ENCODE peak calls at places on chromosomes 5 and 9, in six cellular contexts. D, A, K, O, Z and H are unnamed samples.

GRCh38 chr9:20664501-20664900 is 19.6 kb upstream of the FOCAD start:
- DNase-seq in D (no peak), A (no peak), K (no peak), O (no peak), Z (no peak), H (no peak)

GRCh38 chr9:99868845-99869244 is 37.6 kb upstream of the STX17 start:
- DNase-seq in D (peak), A (no peak), K (no peak), O (peak), Z (no peak), H (no peak)

GRCh38 chr5:37174928-37175327 is 74.2 kb downstream of the CPLANE1 start:
- DNase-seq in D (no peak), A (no peak), K (no peak), O (no peak), Z (no peak), H (no peak)

GRCh38 chr5:165328856-165329255 is 1823.4 kb downstream of the MAT2B start:
- DNase-seq in D (no peak), A (no peak), K (no peak), O (no peak), Z (no peak), H (no peak)

GRCh38 chr5:160298189-160298588 is 14.2 kb downstream of the CCNJL start:
- DNase-seq in D (no peak), A (no peak), K (no peak), O (no peak), Z (no peak), H (no peak)

GRCh38 chr5:157689942-157690689 is 18.8 kb downstream of the C5orf52 start:
- DNase-seq in D (no peak), A (no peak), K (peak), O (no peak), Z (no peak), H (no peak)

GRCh38 chr9:131266301-131267229 is 9.7 kb downstream of the FAM78A start:
- DNase-seq in D (no peak), A (peak), K (no peak), O (no peak), Z (no peak), H (no peak)

GRCh38 chr5:33631786-33632185 is 191.0 kb downstream of the TARS1 start:
- DNase-seq in D (peak), A (no peak), K (no peak), O (peak), Z (no peak), H (peak)

GRCh38 chr5:134592141-134592746 is 40.4 kb downstream of the SAR1B start:
- DNase-seq in D (no peak), A (no peak), K (peak), O (no peak), Z (no peak), H (no peak)

GRCh38 chr5:318931-319601 is 2.4 kb upstream of the AHRR start:
- DNase-seq in D (no peak), A (no peak), K (no peak), O (no peak), Z (peak), H (no peak)

GRCh38 chr9:76846307-76846706 is 59.6 kb downstream of the PRUNE2 start:
- DNase-seq in D (no peak), A (no peak), K (no peak), O (no peak), Z (no peak), H (no peak)

GRCh38 chr5:109759304-109759703 is 69.6 kb downstream of the MAN2A1 start:
- DNase-seq in D (no peak), A (no peak), K (no peak), O (no peak), Z (no peak), H (no peak)

GRCh38 chr5:1657161-1657741 is 133.5 kb upstream of the LPCAT1 start:
- DNase-seq in D (no peak), A (no peak), K (no peak), O (no peak), Z (no peak), H (no peak)

GRCh38 chr5:88683506-88684135 is 199.4 kb downstream of the MEF2C start:
- DNase-seq in D (no peak), A (peak), K (peak), O (no peak), Z (peak), H (no peak)

GRCh38 chr5:26121343-26121742 is 917.0 kb downstream of the CDH9 start:
- DNase-seq in D (no peak), A (no peak), K (no peak), O (no peak), Z (peak), H (no peak)

GRCh38 chr5:139422307-139422893 is 16.9 kb downstream of the DNAJC18 start:
- DNase-seq in D (peak), A (peak), K (peak), O (no peak), Z (peak), H (no peak)

GRCh38 chr9:71506821-71507220 is 261.5 kb downstream of the CEMIP2 start:
- DNase-seq in D (no peak), A (no peak), K (no peak), O (no peak), Z (no peak), H (no peak)

GRCh38 chr5:134506054-134507039 is 19.1 kb upstream of the JADE2 start:
- DNase-seq in D (no peak), A (peak), K (peak), O (no peak), Z (peak), H (no peak)

GRCh38 chr9:15289590-15289989 is 17.4 kb downstream of the TTC39B start:
- DNase-seq in D (no peak), A (no peak), K (peak), O (no peak), Z (no peak), H (no peak)

DNA sequence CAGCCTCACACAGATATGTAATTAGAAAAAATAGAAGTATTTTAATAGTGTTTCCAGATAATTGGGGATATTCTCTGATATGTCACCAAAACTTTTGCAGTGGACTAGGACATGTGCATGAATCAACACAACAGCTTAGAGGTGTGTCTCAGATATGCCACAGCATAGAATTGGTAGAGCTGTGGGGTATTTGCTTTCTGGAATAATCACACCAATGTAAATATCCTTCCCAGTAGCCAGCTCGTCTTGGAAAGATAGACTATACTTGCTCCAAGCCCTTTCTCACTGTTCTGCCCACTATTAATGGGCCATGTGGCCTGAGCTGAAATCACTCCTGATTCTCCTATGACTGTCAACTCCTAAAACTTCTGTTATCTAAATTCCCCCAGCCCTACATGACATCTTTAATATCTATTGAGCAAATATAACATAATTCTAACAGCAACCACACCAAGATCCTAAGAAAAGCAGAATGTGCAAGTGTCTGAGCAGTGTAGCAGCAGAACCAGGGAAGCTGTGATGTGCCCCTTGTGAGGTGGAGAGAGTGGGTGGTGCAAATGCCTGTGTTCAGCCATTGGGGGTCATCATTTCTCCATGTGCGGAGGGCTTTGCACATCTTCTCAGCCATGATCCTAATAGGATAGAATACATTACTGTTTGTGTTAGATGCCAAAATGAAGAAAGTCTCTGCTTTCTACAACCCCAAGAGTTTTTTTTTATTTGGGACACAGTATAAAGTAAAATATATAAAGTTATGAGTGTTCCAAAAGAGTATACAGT is 65.0 kb downstream of the MELK start:
- DNase-seq in D (no peak), A (no peak), K (no peak), O (no peak), Z (no peak), H (no peak)
- TF ChIP-seq TAF1 in D (no peak), A (no peak), K (no peak), O (no peak), Z (no peak), H (no peak)

GRCh38 chr5:2912741-2913140 is 161.3 kb upstream of the IRX2 start:
- DNase-seq in D (no peak), A (no peak), K (peak), O (no peak), Z (no peak), H (no peak)

GRCh38 chr5:2910401-2911175 is 159.1 kb upstream of the IRX2 start:
- DNase-seq in D (no peak), A (no peak), K (peak), O (no peak), Z (no peak), H (no peak)

GRCh38 chr5:2914991-2915484 is 163.6 kb upstream of the IRX2 start:
- DNase-seq in D (no peak), A (no peak), K (peak), O (no peak), Z (no peak), H (no peak)

GRCh38 chr5:2914022-2914661 is 162.7 kb upstream of the IRX2 start:
- DNase-seq in D (no peak), A (no peak), K (peak), O (no peak), Z (no peak), H (no peak)

DNA sequence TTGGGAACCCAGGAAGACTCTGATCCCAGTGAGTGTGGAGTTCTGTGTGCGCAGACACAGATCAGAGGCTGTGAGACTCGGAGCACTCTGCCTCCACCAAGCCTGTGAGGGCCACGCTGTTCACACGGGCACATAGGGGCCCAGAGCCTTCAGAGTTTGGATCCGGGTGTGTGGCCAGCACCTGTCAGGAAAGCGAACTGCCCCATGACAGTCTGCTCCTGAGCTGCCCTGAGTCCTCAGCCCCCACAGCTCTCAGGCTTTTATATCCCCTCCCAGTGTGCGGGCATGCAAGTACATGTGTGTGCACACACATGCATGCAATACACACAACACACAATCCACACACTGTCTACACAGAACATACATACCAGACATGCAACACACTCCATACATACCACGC is 161.8 kb upstream of the IRX2 start:
- DNase-seq in D (no peak), A (no peak), K (peak), O (no peak), Z (no peak), H (no peak)
- TF ChIP-seq POLR2A in D (no peak), A (no peak), K (no peak), O (no peak), Z (no peak), H (no peak)

DNA sequence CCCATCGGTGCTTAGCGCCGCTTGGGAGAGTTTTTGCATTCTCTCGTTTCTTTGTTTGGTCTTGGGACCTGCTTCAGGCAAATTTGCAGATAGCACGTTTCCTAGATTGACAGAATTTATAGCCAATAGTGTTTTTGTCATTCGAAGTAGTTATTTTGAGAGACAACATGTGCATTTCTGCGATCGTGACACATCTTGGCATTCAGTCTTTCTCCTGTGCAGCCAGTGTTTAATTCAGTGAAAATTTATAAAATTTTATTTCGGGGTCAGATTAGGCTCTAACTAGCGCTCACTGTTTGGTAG is 830 bp downstream of the PRRC1 start:
- DNase-seq in D (peak), A (no peak), K (no peak), O (peak), Z (no peak), H (no peak)
- TF ChIP-seq TAF1 in D (no peak), A (no peak), K (no peak), O (no peak), Z (no peak), H (no peak)

GRCh38 chr9:75084081-75084672 is 3.8 kb downstream of the NMRK1 start:
- DNase-seq in D (no peak), A (no peak), K (no peak), O (no peak), Z (peak), H (no peak)

GRCh38 chr9:75086443-75087278 is 1.3 kb downstream of the NMRK1 start:
- DNase-seq in D (no peak), A (no peak), K (no peak), O (no peak), Z (peak), H (no peak)

GRCh38 chr9:75087279-75087823 is 604 bp downstream of the NMRK1 start:
- DNase-seq in D (no peak), A (no peak), K (no peak), O (peak), Z (peak), H (no peak)

GRCh38 chr9:75085640-75086039 is 2.3 kb downstream of the NMRK1 start:
- DNase-seq in D (no peak), A (no peak), K (no peak), O (no peak), Z (no peak), H (no peak)

DNA sequence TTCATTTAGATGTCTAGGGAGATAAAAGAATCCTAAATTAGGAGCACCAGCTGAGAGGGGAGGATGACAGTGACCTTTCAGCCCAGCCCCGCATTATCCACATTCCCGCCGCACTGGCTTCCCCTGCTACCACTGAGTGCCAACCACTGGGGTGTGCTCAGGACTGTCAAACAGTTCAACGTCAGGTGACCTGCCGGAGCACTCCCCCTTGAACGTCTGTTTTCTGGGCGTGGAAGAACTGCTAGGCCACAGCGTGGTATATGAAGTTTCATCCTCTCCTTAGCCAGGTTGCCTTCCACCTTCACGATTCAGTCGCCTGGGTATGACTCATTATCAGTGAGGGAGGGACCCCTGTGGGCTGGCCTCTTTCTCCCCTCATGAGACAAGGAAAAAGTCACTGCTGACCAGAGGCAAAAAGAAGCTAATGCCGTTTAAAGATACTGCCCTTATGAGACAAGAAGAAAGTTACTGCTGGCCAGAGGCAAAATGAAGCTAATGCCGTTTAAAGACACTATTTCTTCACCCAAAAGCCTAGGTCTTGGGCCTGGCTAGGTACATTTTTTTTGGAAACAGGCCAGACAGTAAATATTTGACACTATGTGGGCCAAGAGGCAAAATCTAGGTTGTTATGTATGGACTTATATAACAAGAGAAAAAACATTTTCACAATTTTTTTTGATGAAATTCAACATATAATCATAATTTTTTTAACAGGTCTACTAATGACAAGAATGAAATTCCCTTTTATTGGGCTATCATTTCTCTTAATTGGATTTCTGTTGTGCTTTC is 4.6 kb downstream of the NMRK1 start:
- DNase-seq in D (no peak), A (peak), K (peak), O (no peak), Z (peak), H (no peak)
- TF ChIP-seq POLR2A in D (no peak), A (no peak), K (no peak), O (no peak), Z (peak), H (no peak)

GRCh38 chr5:95411476-95411875 is 20.3 kb downstream of the FAM81B start:
- DNase-seq in D (no peak), A (no peak), K (no peak), O (no peak), Z (no peak), H (no peak)

GRCh38 chr5:95414441-95414840 is 23.3 kb downstream of the FAM81B start:
- DNase-seq in D (no peak), A (no peak), K (no peak), O (no peak), Z (no peak), H (no peak)

GRCh38 chr5:95406426-95407093 is 15.4 kb downstream of the FAM81B start:
- DNase-seq in D (no peak), A (no peak), K (no peak), O (no peak), Z (no peak), H (no peak)

GRCh38 chr5:95410269-95410668 is 19.1 kb downstream of the FAM81B start:
- DNase-seq in D (no peak), A (no peak), K (no peak), O (no peak), Z (no peak), H (no peak)
- TF ChIP-seq TAF1 in D (no peak), A (no peak), K (no peak), O (no peak), Z (no peak), H (no peak)

GRCh38 chr5:119070828-119071572 is at the start of gene DMXL1:
- DNase-seq in D (peak), A (peak), K (peak), O (peak), Z (peak), H (peak)
- TF ChIP-seq POLR2A in D (peak), A (peak), K (peak), O (peak), Z (peak), H (peak)

GRCh38 chr5:141879941-141880738 is 1.9 kb upstream of the PCDH1 start:
- DNase-seq in D (no peak), A (no peak), K (no peak), O (no peak), Z (no peak), H (no peak)
- TF ChIP-seq TAF1 in D (no peak), A (no peak), K (no peak), O (no peak), Z (no peak), H (no peak)